ENCODE peak calls at places on chromosomes 1 and 21, in five cellular contexts. One of them, this sample, is unnamed.

GRCh38 chr1:29851666-29852065 is 615.3 kb downstream of the PTPRU start:
- DNase-seq in thoracic aorta: no peak
- DNase-seq in A549: no peak
- DNase-seq in CD8-positive, alpha-beta T cell: no peak
- DNase-seq in IMR-90: no peak
- DNase-seq in this sample: no peak

GRCh38 chr1:48402619-48403018 is 69.4 kb downstream of the SPATA6 start:
- DNase-seq in IMR-90: no peak
- DNase-seq in CD8-positive, alpha-beta T cell: no peak
- DNase-seq in A549: no peak
- DNase-seq in thoracic aorta: no peak
- DNase-seq in this sample: no peak

GRCh38 chr21:45612096-45613019 is 31.2 kb upstream of the PCBP3 start:
- DNase-seq in A549: peak
- DNase-seq in thoracic aorta: no peak
- DNase-seq in IMR-90: peak
- DNase-seq in CD8-positive, alpha-beta T cell: no peak
- DNase-seq in this sample: no peak

GRCh38 chr1:43834280-43835140 is 99.1 kb upstream of the ARTN start:
- DNase-seq in A549: no peak
- DNase-seq in CD8-positive, alpha-beta T cell: no peak
- DNase-seq in thoracic aorta: no peak
- DNase-seq in IMR-90: no peak
- DNase-seq in this sample: no peak

GRCh38 chr1:170872663-170873062 is 62.7 kb upstream of the MROH9 start:
- DNase-seq in A549: no peak
- DNase-seq in CD8-positive, alpha-beta T cell: no peak
- DNase-seq in thoracic aorta: no peak
- DNase-seq in IMR-90: no peak
- DNase-seq in this sample: no peak

GRCh38 chr1:22224631-22225030 is 81.7 kb upstream of the WNT4 start:
- DNase-seq in CD8-positive, alpha-beta T cell: no peak
- DNase-seq in A549: no peak
- DNase-seq in thoracic aorta: no peak
- DNase-seq in IMR-90: no peak
- DNase-seq in this sample: no peak

GRCh38 chr1:170545476-170545875 is 13.5 kb downstream of the GORAB start:
- DNase-seq in IMR-90: peak
- DNase-seq in A549: no peak
- DNase-seq in CD8-positive, alpha-beta T cell: no peak
- DNase-seq in thoracic aorta: no peak
- DNase-seq in this sample: no peak

GRCh38 chr1:8435569-8436071 is 117.7 kb downstream of the SLC45A1 start:
- DNase-seq in thoracic aorta: no peak
- DNase-seq in IMR-90: no peak
- DNase-seq in CD8-positive, alpha-beta T cell: no peak
- DNase-seq in A549: no peak
- DNase-seq in this sample: peak

GRCh38 chr1:224223819-224224714 is 41.0 kb downstream of the DEGS1 start:
- DNase-seq in IMR-90: peak
- DNase-seq in thoracic aorta: no peak
- DNase-seq in A549: no peak
- DNase-seq in CD8-positive, alpha-beta T cell: no peak
- DNase-seq in this sample: no peak

GRCh38 chr1:41637367-41637766 is 152.9 kb upstream of the EDN2 start:
- DNase-seq in CD8-positive, alpha-beta T cell: no peak
- DNase-seq in A549: no peak
- DNase-seq in thoracic aorta: no peak
- DNase-seq in IMR-90: no peak
- DNase-seq in this sample: no peak

GRCh38 chr1:1550591-1551432 is 10.4 kb upstream of the TMEM240 start:
- DNase-seq in A549: peak
- DNase-seq in thoracic aorta: no peak
- DNase-seq in CD8-positive, alpha-beta T cell: no peak
- DNase-seq in IMR-90: peak
- DNase-seq in this sample: no peak

GRCh38 chr1:92877792-92878191 is 46.0 kb downstream of the RPL5 start:
- DNase-seq in thoracic aorta: no peak
- DNase-seq in A549: no peak
- DNase-seq in IMR-90: peak
- DNase-seq in CD8-positive, alpha-beta T cell: no peak
- DNase-seq in this sample: no peak

GRCh38 chr1:151371340-151371739 is 1.2 kb downstream of the SELENBP1 start:
- DNase-seq in IMR-90: peak
- DNase-seq in CD8-positive, alpha-beta T cell: no peak
- DNase-seq in A549: no peak
- DNase-seq in thoracic aorta: peak
- DNase-seq in this sample: peak

GRCh38 chr1:20477355-20478071 is 8.5 kb downstream of the CAMK2N1 start:
- DNase-seq in CD8-positive, alpha-beta T cell: no peak
- DNase-seq in IMR-90: peak
- DNase-seq in A549: no peak
- DNase-seq in thoracic aorta: no peak
- DNase-seq in this sample: no peak

GRCh38 chr1:89995595-89996397 is 886 bp downstream of the ZNF326 start:
- DNase-seq in thoracic aorta: no peak
- DNase-seq in CD8-positive, alpha-beta T cell: no peak
- DNase-seq in IMR-90: no peak
- DNase-seq in A549: no peak
- DNase-seq in this sample: no peak

GRCh38 chr1:174232761-174233160 is 73.4 kb downstream of the RABGAP1L start:
- DNase-seq in thoracic aorta: no peak
- DNase-seq in IMR-90: no peak
- DNase-seq in CD8-positive, alpha-beta T cell: no peak
- DNase-seq in A549: no peak
- DNase-seq in this sample: no peak

GRCh38 chr1:235060607-235061470 is 67.8 kb downstream of the TOMM20 start:
- DNase-seq in A549: no peak
- DNase-seq in thoracic aorta: no peak
- DNase-seq in IMR-90: no peak
- DNase-seq in CD8-positive, alpha-beta T cell: no peak
- DNase-seq in this sample: no peak

GRCh38 chr21:22763442-22763841 is 1765.2 kb downstream of the NCAM2 start:
- DNase-seq in thoracic aorta: no peak
- DNase-seq in CD8-positive, alpha-beta T cell: no peak
- DNase-seq in A549: no peak
- DNase-seq in IMR-90: no peak
- DNase-seq in this sample: no peak

GRCh38 chr1:172742599-172743500 is 83.9 kb downstream of the FASLG start:
- DNase-seq in CD8-positive, alpha-beta T cell: no peak
- DNase-seq in A549: peak
- DNase-seq in thoracic aorta: no peak
- DNase-seq in IMR-90: peak
- DNase-seq in this sample: no peak

GRCh38 chr1:235864965-235865525 is 1.7 kb downstream of the LYST start:
- DNase-seq in thoracic aorta: no peak
- DNase-seq in IMR-90: no peak
- DNase-seq in CD8-positive, alpha-beta T cell: no peak
- DNase-seq in A549: no peak
- DNase-seq in this sample: no peak

GRCh38 chr1:187862506-187862905 is 1033.8 kb downstream of the PLA2G4A start:
- DNase-seq in IMR-90: no peak
- DNase-seq in A549: no peak
- DNase-seq in thoracic aorta: no peak
- DNase-seq in CD8-positive, alpha-beta T cell: no peak
- DNase-seq in this sample: no peak

GRCh38 chr1:160108888-160109662 is 6.5 kb upstream of the ATP1A2 start:
- DNase-seq in A549: peak
- DNase-seq in CD8-positive, alpha-beta T cell: no peak
- DNase-seq in IMR-90: peak
- DNase-seq in thoracic aorta: no peak
- DNase-seq in this sample: peak

GRCh38 chr1:247962911-247963588 is 2.0 kb upstream of the OR2AK2 start:
- DNase-seq in IMR-90: no peak
- DNase-seq in CD8-positive, alpha-beta T cell: no peak
- DNase-seq in A549: no peak
- DNase-seq in thoracic aorta: no peak
- DNase-seq in this sample: no peak

GRCh38 chr1:24364975-24365678 is 46.0 kb downstream of the GRHL3 start:
- DNase-seq in thoracic aorta: no peak
- DNase-seq in IMR-90: peak
- DNase-seq in CD8-positive, alpha-beta T cell: no peak
- DNase-seq in A549: peak
- DNase-seq in this sample: no peak

GRCh38 chr1:168498159-168498609 is 45.6 kb downstream of the XCL2 start:
- DNase-seq in IMR-90: peak
- DNase-seq in A549: no peak
- DNase-seq in thoracic aorta: no peak
- DNase-seq in CD8-positive, alpha-beta T cell: no peak
- DNase-seq in this sample: no peak

GRCh38 chr1:162020145-162020544 is 3.5 kb downstream of the OLFML2B start:
- DNase-seq in CD8-positive, alpha-beta T cell: no peak
- DNase-seq in A549: no peak
- DNase-seq in thoracic aorta: no peak
- DNase-seq in IMR-90: no peak
- DNase-seq in this sample: no peak

GRCh38 chr1:65175171-65176070 is 27.4 kb downstream of the AK4 start:
- DNase-seq in IMR-90: peak
- DNase-seq in thoracic aorta: no peak
- DNase-seq in CD8-positive, alpha-beta T cell: no peak
- DNase-seq in A549: no peak
- DNase-seq in this sample: no peak

GRCh38 chr1:167517535-167518330 is 596 bp downstream of the CD247 start:
- DNase-seq in CD8-positive, alpha-beta T cell: peak
- DNase-seq in IMR-90: no peak
- DNase-seq in thoracic aorta: no peak
- DNase-seq in A549: no peak
- DNase-seq in this sample: no peak

GRCh38 chr1:151197863-151198253 is 494 bp upstream of the PIP5K1A start:
- DNase-seq in CD8-positive, alpha-beta T cell: no peak
- DNase-seq in A549: no peak
- DNase-seq in thoracic aorta: no peak
- DNase-seq in IMR-90: no peak
- DNase-seq in this sample: no peak

GRCh38 chr1:1598051-1598719 is 1.8 kb downstream of the FNDC10 start:
- DNase-seq in A549: no peak
- DNase-seq in IMR-90: no peak
- DNase-seq in CD8-positive, alpha-beta T cell: no peak
- DNase-seq in thoracic aorta: no peak
- DNase-seq in this sample: no peak

GRCh38 chr1:11845641-11846335 is 1.8 kb downstream of the NPPA start:
- DNase-seq in CD8-positive, alpha-beta T cell: no peak
- DNase-seq in IMR-90: peak
- DNase-seq in thoracic aorta: no peak
- DNase-seq in A549: no peak
- DNase-seq in this sample: no peak

GRCh38 chr1:205481629-205482071 is 22.8 kb upstream of the CDK18 start:
- DNase-seq in CD8-positive, alpha-beta T cell: peak
- DNase-seq in IMR-90: no peak
- DNase-seq in A549: no peak
- DNase-seq in thoracic aorta: no peak
- DNase-seq in this sample: no peak

GRCh38 chr21:43890042-43890441 is 25.0 kb downstream of the AGPAT3 start:
- DNase-seq in A549: no peak
- DNase-seq in CD8-positive, alpha-beta T cell: no peak
- DNase-seq in thoracic aorta: no peak
- DNase-seq in IMR-90: no peak
- DNase-seq in this sample: no peak
- TF ChIP-seq CTCF in A549: no peak
- TF ChIP-seq CTCF in CD8-positive, alpha-beta T cell: no peak
- TF ChIP-seq CTCF in thoracic aorta: no peak
- TF ChIP-seq CTCF in IMR-90: no peak
- TF ChIP-seq CTCF in this sample: no peak

GRCh38 chr1:5802606-5803005 is 189.6 kb downstream of the NPHP4 start:
- DNase-seq in thoracic aorta: no peak
- DNase-seq in CD8-positive, alpha-beta T cell: no peak
- DNase-seq in IMR-90: no peak
- DNase-seq in A549: no peak
- DNase-seq in this sample: no peak
- H3K27ac ChIP-seq in thoracic aorta: no peak
- H3K27ac ChIP-seq in CD8-positive, alpha-beta T cell: no peak
- H3K27ac ChIP-seq in IMR-90: no peak
- H3K27ac ChIP-seq in A549: no peak
- H3K27ac ChIP-seq in this sample: no peak

DNA sequence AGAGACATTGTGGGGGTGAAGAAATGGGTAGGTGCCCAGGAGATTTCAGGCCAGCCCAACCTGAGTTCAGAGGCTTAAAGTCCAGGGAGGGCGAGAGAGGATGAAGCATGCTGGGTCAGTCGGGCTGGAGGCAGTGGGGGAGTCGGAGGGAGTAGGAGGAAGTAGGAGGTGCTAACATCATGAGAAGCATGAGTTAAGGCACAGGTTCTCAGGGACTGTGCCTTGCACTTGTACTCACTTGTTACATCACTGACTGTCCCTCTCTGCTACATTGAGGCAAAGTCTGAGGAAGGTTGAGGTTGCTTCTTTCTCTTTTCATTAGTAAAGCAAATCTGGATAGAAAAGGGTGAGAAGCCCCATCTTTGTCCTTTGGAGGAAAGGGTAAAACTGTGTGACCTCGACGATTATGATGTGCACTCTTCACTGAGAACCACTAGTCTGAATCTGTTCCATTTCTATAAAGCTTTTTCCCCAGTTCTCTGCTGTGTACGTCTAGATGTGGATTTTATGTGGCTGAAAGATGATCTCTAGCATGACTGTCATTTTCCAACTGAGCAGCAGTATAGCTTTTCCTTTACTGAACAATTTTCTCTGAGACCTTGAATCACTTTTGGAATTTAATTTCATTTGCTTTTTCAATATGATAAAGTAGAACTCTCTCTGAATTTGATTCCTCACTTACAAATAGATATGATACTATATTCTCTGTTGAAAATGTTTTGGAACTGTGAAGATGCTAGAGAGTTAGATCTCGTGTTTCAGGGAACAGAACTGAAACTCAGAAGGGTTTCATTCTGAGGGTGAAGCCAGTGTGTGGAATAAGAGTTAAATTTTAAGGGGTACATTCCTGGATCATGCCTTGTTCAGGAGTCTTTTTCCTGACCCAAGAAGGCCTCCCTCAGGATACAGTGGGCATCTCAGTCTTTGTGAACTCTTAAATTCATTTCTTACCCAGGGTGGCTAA is 94.6 kb downstream of the FGGY start:
- DNase-seq in IMR-90: no peak
- DNase-seq in CD8-positive, alpha-beta T cell: no peak
- DNase-seq in thoracic aorta: no peak
- DNase-seq in A549: no peak
- DNase-seq in this sample: no peak
- TF ChIP-seq CTCF in IMR-90: no peak
- TF ChIP-seq CTCF in CD8-positive, alpha-beta T cell: no peak
- TF ChIP-seq CTCF in thoracic aorta: no peak
- TF ChIP-seq CTCF in A549: no peak
- TF ChIP-seq CTCF in this sample: no peak

GRCh38 chr1:53066433-53066832 is 4.4 kb downstream of the PODN start:
- DNase-seq in A549: no peak
- DNase-seq in CD8-positive, alpha-beta T cell: no peak
- DNase-seq in IMR-90: peak
- DNase-seq in thoracic aorta: no peak
- DNase-seq in this sample: no peak

GRCh38 chr1:53065391-53065790 is 3.4 kb downstream of the PODN start:
- DNase-seq in IMR-90: no peak
- DNase-seq in thoracic aorta: no peak
- DNase-seq in A549: no peak
- DNase-seq in CD8-positive, alpha-beta T cell: no peak
- DNase-seq in this sample: no peak

GRCh38 chr1:53067886-53068285 is 5.9 kb downstream of the PODN start:
- DNase-seq in A549: no peak
- DNase-seq in IMR-90: no peak
- DNase-seq in CD8-positive, alpha-beta T cell: no peak
- DNase-seq in thoracic aorta: no peak
- DNase-seq in this sample: no peak

GRCh38 chr1:53068314-53069084 is 6.5 kb downstream of the PODN start:
- DNase-seq in IMR-90: no peak
- DNase-seq in thoracic aorta: no peak
- DNase-seq in A549: no peak
- DNase-seq in CD8-positive, alpha-beta T cell: peak
- DNase-seq in this sample: no peak

GRCh38 chr1:53066941-53067738 is 5.1 kb downstream of the PODN start:
- DNase-seq in thoracic aorta: no peak
- DNase-seq in A549: no peak
- DNase-seq in IMR-90: no peak
- DNase-seq in CD8-positive, alpha-beta T cell: no peak
- DNase-seq in this sample: no peak
- H3K27ac ChIP-seq in thoracic aorta: no peak
- H3K27ac ChIP-seq in A549: no peak
- H3K27ac ChIP-seq in IMR-90: no peak
- H3K27ac ChIP-seq in CD8-positive, alpha-beta T cell: no peak
- H3K27ac ChIP-seq in this sample: no peak